ENCODE peak calls at places on chromosome 6, in four cellular contexts. B is BE2C, J is aorta, Q is ascending aorta. S is an unnamed sample. For H3K4me1, the result is how much of the 10 kb centered on the place peaks cover.

GRCh38 chr6:98946877-98947410 is 802 bp downstream of the FBXL4 start:
- DNase-seq in J (no peak), B (peak), Q (no peak), S (no peak)

GRCh38 chr6:155100087-155100486 is 105.0 kb downstream of the TIAM2 start:
- DNase-seq in B (peak), J (no peak), Q (no peak), S (no peak)

GRCh38 chr6:14035448-14035847 is 82.1 kb upstream of the CD83 start:
- DNase-seq in J (no peak), B (no peak), Q (no peak), S (no peak)

GRCh38 chr6:136011475-136011874 is 160.0 kb downstream of the PDE7B start:
- DNase-seq in B (no peak), J (no peak), Q (no peak), S (no peak)

GRCh38 chr6:12228447-12229146 is 61.6 kb upstream of the EDN1 start:
- DNase-seq in Q (no peak), B (no peak), J (no peak), S (no peak)

GRCh38 chr6:41733349-41733706 is 2.1 kb downstream of the TFEB start:
- DNase-seq in Q (no peak), B (no peak), J (no peak), S (no peak)

GRCh38 chr6:121520337-121521163 is 85.1 kb downstream of the GJA1 start:
- DNase-seq in Q (peak), B (no peak), J (no peak), S (no peak)

GRCh38 chr6:71852951-71853350 is 33.4 kb upstream of the RIMS1 start:
- DNase-seq in J (no peak), Q (no peak), B (no peak), S (no peak)

GRCh38 chr6:25250878-25251277 is 28.3 kb upstream of the CARMIL1 start:
- DNase-seq in B (no peak), Q (no peak), J (no peak), S (no peak)

GRCh38 chr6:164928366-164929154 is 380.8 kb downstream of the C6orf118 start:
- DNase-seq in Q (no peak), B (no peak), J (no peak), S (no peak)

GRCh38 chr6:152441892-152442291 is 195.3 kb downstream of the SYNE1 start:
- DNase-seq in Q (no peak), B (peak), J (no peak), S (no peak)

GRCh38 chr6:43405354-43405753 is 22.0 kb upstream of the ABCC10 start:
- DNase-seq in J (no peak), Q (no peak), B (no peak), S (no peak)

GRCh38 chr6:46606318-46606717 is 46.3 kb downstream of the CYP39A1 start:
- DNase-seq in Q (no peak), J (no peak), B (no peak), S (no peak)

GRCh38 chr6:16514249-16514648 is 247.0 kb downstream of the ATXN1 start:
- DNase-seq in B (no peak), Q (no peak), J (no peak), S (no peak)

GRCh38 chr6:12580296-12580695 is 136.3 kb upstream of the PHACTR1 start:
- DNase-seq in Q (no peak), B (no peak), J (no peak), S (no peak)

GRCh38 chr6:156980515-156980914 is 203.3 kb downstream of the ARID1B start:
- DNase-seq in Q (no peak), B (peak), J (no peak), S (no peak)

GRCh38 chr6:119079288-119079809 is 885 bp upstream of the FAM184A start:
- DNase-seq in B (no peak), Q (no peak), J (no peak), S (no peak)

GRCh38 chr6:122696079-122696478 is 83.4 kb upstream of the FABP7 start:
- DNase-seq in Q (no peak), B (no peak), J (no peak), S (no peak)

GRCh38 chr6:2162089-2162465 is 83.3 kb downstream of the GMDS start:
- DNase-seq in B (no peak), J (no peak), Q (no peak), S (no peak)

GRCh38 chr6:79421707-79422484 is 115.3 kb downstream of the LCA5 start:
- DNase-seq in Q (no peak), B (peak), J (no peak), S (no peak)

GRCh38 chr6:73722318-73723060 is 26.5 kb downstream of the CD109 start:
- DNase-seq in Q (no peak), B (no peak), J (no peak), S (no peak)

GRCh38 chr6:209432-210103 is 82.7 kb upstream of the DUSP22 start:
- DNase-seq in B (no peak), J (no peak), Q (no peak), S (no peak)

GRCh38 chr6:153131037-153131981 is at the start of gene RGS17:
- DNase-seq in J (peak), Q (peak), B (peak), S (peak)

GRCh38 chr6:170153436-170154319 is 137.2 kb downstream of the DLL1 start:
- DNase-seq in J (no peak), Q (no peak), B (peak), S (no peak)

GRCh38 chr6:72031471-72031870 is 145.1 kb downstream of the RIMS1 start:
- DNase-seq in J (no peak), Q (no peak), B (no peak), S (no peak)

DNA sequence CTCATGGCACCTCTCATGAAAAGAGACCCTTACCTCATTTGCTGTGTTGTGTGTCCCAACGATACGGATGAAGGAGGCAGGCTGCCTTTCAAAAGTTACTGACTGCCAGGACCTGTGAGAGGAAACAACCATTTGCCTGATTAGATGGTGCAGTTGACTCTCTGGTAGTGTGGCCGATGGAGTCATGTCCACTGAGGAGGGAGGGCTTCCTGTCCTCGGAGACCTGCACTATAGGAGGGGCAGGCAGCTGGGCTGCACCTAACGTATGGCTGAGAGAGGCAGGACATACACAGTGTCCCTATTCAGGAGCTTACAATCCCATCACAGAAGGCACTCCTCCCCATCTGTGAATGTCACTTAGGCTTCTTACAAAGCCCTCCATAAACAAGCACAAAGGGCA is 373.0 kb downstream of the ZFAND3 start:
- DNase-seq in Q (peak), J (no peak), B (no peak), S (no peak)
- H3K4me1 ChIP-seq in Q (under half), J (under half), B (under half), S (under half)

GRCh38 chr6:15392182-15392581 is 146.3 kb downstream of the JARID2 start:
- DNase-seq in J (no peak), Q (no peak), B (no peak), S (no peak)
- H3K4me1 ChIP-seq in J (under half), Q (under half), B (under half), S (under half)

DNA sequence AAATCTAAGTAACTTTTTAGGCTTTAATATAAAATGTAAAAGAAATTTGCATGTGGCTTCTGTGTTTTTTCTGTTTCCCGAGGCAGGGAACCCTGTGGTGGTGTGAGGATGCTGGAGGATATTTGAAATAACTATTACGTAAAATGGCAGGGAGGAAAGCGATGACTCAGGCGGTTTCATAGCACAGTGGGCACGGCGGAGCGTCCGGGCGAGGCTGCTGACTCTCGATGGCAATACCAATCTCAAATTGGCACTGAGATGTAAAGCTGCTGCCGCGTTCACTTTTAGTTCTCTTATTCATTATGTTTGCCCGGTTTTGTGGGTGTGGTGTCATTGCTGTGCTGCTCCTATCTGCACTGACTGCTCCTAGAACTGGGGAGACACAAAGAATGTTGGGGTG is 254.3 kb downstream of the THBS2 start:
- DNase-seq in Q (no peak), B (no peak), J (no peak), S (peak)
- H3K4me1 ChIP-seq in Q (under half), B (under half), J (under half), S (under half)

DNA sequence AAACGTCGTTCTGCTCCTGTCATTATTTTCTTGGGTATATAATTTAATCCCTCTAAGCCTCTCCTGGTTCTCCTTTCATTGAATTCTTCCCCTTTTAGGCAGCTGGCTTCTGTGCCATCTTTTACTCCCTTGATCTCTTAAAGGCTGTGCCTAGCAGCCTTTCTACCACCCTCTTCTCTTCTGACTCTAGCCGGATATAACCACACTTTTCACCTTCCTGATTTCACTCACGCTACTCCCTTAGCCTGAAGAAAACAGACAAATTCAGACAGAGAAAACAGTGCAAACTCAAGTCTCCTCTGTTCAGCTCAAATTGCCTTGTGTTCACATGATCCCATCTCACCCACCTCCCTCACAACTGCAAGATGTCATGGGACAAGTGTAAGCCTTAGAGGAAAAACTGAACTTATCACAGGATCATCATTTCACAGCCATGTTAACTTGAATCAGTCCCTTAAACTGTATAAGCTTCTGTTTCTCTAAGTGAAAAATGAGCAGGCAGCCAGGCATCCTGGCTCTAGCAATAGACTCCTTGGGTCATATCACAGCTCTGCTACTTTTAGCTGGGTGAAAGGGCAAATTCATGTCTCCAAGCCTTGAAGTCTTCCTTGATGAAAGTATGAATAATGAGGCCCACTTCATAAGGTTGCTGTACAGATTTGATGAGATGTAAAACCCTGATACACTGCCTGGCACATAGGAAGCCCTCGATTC is 66.5 kb upstream of the TENT5A start:
- DNase-seq in J (no peak), Q (no peak), B (no peak), S (no peak)
- H3K4me1 ChIP-seq in J (under half), Q (under half), B (under half), S (under half)